ENCODE peak calls at places on chromosome 2, in nine cellular contexts. T, K, B, F, O, R, P, I and M are unnamed samples.

GRCh38 chr2:113285816-113286215 is 7.1 kb upstream of the PAX8 start:
- DNase-seq in T (no peak), K (no peak), B (no peak), F (no peak), O (no peak), R (no peak), P (no peak), I (no peak), M (no peak)

GRCh38 chr2:189548686-189549439 is 31.7 kb downstream of the SLC40A1 start:
- DNase-seq in T (no peak), K (no peak), B (no peak), F (no peak), O (peak), R (no peak), P (no peak), I (no peak), M (no peak)

GRCh38 chr2:219509780-219510511 is 4.3 kb upstream of the ASIC4 start:
- DNase-seq in T (peak), K (peak), B (no peak), F (peak), O (peak), R (peak), P (peak), I (peak), M (peak)

GRCh38 chr2:175461839-175462238 is 280.3 kb upstream of the ATP5MC3 start:
- DNase-seq in T (no peak), K (no peak), B (no peak), F (no peak), O (no peak), R (no peak), P (no peak), I (no peak), M (no peak)

GRCh38 chr2:152298754-152299153 is 36.2 kb upstream of the FMNL2 start:
- DNase-seq in T (no peak), K (no peak), B (no peak), F (no peak), O (peak), R (no peak), P (no peak), I (peak), M (no peak)

GRCh38 chr2:171411791-171412483 is 21.9 kb downstream of the METTL8 start:
- DNase-seq in T (no peak), K (no peak), B (no peak), F (no peak), O (peak), R (no peak), P (no peak), I (peak), M (peak)

GRCh38 chr2:165164201-165164600 is 39.6 kb downstream of the SCN3A start:
- DNase-seq in T (no peak), K (no peak), B (no peak), F (no peak), O (no peak), R (no peak), P (no peak), I (no peak), M (no peak)

GRCh38 chr2:203808041-203808750 is 59.4 kb upstream of the CTLA4 start:
- DNase-seq in T (peak), K (no peak), B (peak), F (no peak), O (peak), R (no peak), P (no peak), I (peak), M (peak)

GRCh38 chr2:8103085-8103708 is 578.7 kb upstream of the ID2 start:
- DNase-seq in T (no peak), K (no peak), B (no peak), F (no peak), O (no peak), R (no peak), P (no peak), I (no peak), M (no peak)

GRCh38 chr2:114940785-114941458 is 498.5 kb downstream of the DPP10 start:
- DNase-seq in T (no peak), K (no peak), B (no peak), F (no peak), O (no peak), R (no peak), P (no peak), I (no peak), M (no peak)

GRCh38 chr2:173568054-173568453 is 213.4 kb downstream of the CDCA7 start:
- DNase-seq in T (no peak), K (no peak), B (peak), F (no peak), O (peak), R (peak), P (peak), I (no peak), M (peak)

GRCh38 chr2:221567231-221567760 is 4.8 kb downstream of the EPHA4 start:
- DNase-seq in T (no peak), K (no peak), B (no peak), F (no peak), O (no peak), R (no peak), P (no peak), I (no peak), M (no peak)

GRCh38 chr2:102085238-102085637 is 57.3 kb upstream of the IL1R1 start:
- DNase-seq in T (no peak), K (no peak), B (no peak), F (no peak), O (no peak), R (no peak), P (no peak), I (no peak), M (no peak)

GRCh38 chr2:11753886-11754704 is 7.7 kb downstream of the LPIN1 start:
- DNase-seq in T (peak), K (no peak), B (no peak), F (no peak), O (peak), R (no peak), P (no peak), I (peak), M (peak)

GRCh38 chr2:29275186-29275585 is 160.0 kb downstream of the CLIP4 start:
- DNase-seq in T (no peak), K (no peak), B (no peak), F (no peak), O (no peak), R (no peak), P (no peak), I (no peak), M (no peak)

GRCh38 chr2:130845507-130846085 is 8.9 kb downstream of the ARHGEF4 start:
- DNase-seq in T (no peak), K (no peak), B (no peak), F (no peak), O (peak), R (no peak), P (no peak), I (no peak), M (no peak)

GRCh38 chr2:62787381-62787780 is 81.9 kb downstream of the EHBP1 start:
- DNase-seq in T (peak), K (peak), B (peak), F (no peak), O (peak), R (no peak), P (no peak), I (peak), M (peak)

GRCh38 chr2:113754989-113755689 is 1.3 kb downstream of the SLC35F5 start:
- DNase-seq in T (no peak), K (no peak), B (no peak), F (no peak), O (peak), R (no peak), P (no peak), I (peak), M (peak)

GRCh38 chr2:227127236-227127635 is 36.8 kb downstream of the COL4A4 start:
- DNase-seq in T (no peak), K (no peak), B (no peak), F (no peak), O (no peak), R (no peak), P (no peak), I (no peak), M (no peak)

GRCh38 chr2:168336786-168337388 is 89.5 kb upstream of the STK39 start:
- DNase-seq in T (no peak), K (peak), B (no peak), F (no peak), O (peak), R (peak), P (peak), I (no peak), M (no peak)

GRCh38 chr2:190177249-190177648 is 114.7 kb upstream of the MSTN start:
- DNase-seq in T (no peak), K (no peak), B (no peak), F (no peak), O (no peak), R (no peak), P (no peak), I (no peak), M (no peak)

GRCh38 chr2:242031481-242032019 is 162.0 kb downstream of the RTP5 start:
- DNase-seq in T (peak), K (no peak), B (no peak), F (no peak), O (peak), R (peak), P (no peak), I (no peak), M (no peak)

GRCh38 chr2:28664120-28664842 is 87.3 kb upstream of the PPP1CB start:
- DNase-seq in T (no peak), K (no peak), B (no peak), F (no peak), O (peak), R (no peak), P (no peak), I (peak), M (peak)

GRCh38 chr2:205025580-205026240 is 480.4 kb downstream of the PARD3B start:
- DNase-seq in T (no peak), K (no peak), B (no peak), F (no peak), O (no peak), R (no peak), P (no peak), I (peak), M (peak)

GRCh38 chr2:43754180-43754579 is 19.7 kb upstream of the DYNC2LI1 start:
- DNase-seq in T (no peak), K (no peak), B (no peak), F (peak), O (no peak), R (no peak), P (peak), I (no peak), M (no peak)

GRCh38 chr2:142819411-142819810 is 58.1 kb upstream of the KYNU start:
- DNase-seq in T (no peak), K (no peak), B (no peak), F (no peak), O (no peak), R (no peak), P (no peak), I (no peak), M (no peak)

GRCh38 chr2:237413293-237414055 is 490 bp downstream of the COL6A3 start:
- DNase-seq in T (no peak), K (no peak), B (no peak), F (no peak), O (no peak), R (no peak), P (no peak), I (no peak), M (no peak)

GRCh38 chr2:126085396-126085795 is 570.6 kb upstream of the GYPC start:
- DNase-seq in T (no peak), K (no peak), B (no peak), F (no peak), O (no peak), R (no peak), P (no peak), I (no peak), M (no peak)

GRCh38 chr2:54073796-54074195 is 41.6 kb upstream of the ACYP2 start:
- DNase-seq in T (no peak), K (no peak), B (no peak), F (no peak), O (peak), R (no peak), P (no peak), I (peak), M (no peak)

GRCh38 chr2:26542676-26543505 is 65.0 kb upstream of the OTOF start:
- DNase-seq in T (no peak), K (no peak), B (no peak), F (no peak), O (peak), R (no peak), P (no peak), I (no peak), M (no peak)

GRCh38 chr2:59776726-59777008 is 776.8 kb downstream of the BCL11A start:
- DNase-seq in T (no peak), K (no peak), B (no peak), F (no peak), O (no peak), R (no peak), P (no peak), I (no peak), M (no peak)